ENCODE peak calls at places on chromosome 3, in four cellular contexts. I is right lobe of liver, Y is MM.1S, J is pancreas. H is an unnamed sample. For H3K4me1 and H3K36me3, the result is how much of the 10 kb centered on the place peaks cover.

GRCh38 chr3:11541321-11542303 is 102.1 kb downstream of the VGLL4 start:
- DNase-seq in Y (no peak), J (peak), I (no peak), H (no peak)

GRCh38 chr3:173395073-173395411 is 2.5 kb upstream of the NLGN1 start:
- DNase-seq in I (no peak), Y (no peak), J (no peak), H (no peak)

GRCh38 chr3:13480340-13481318 is 523 bp downstream of the HDAC11 start:
- DNase-seq in J (peak), I (no peak), Y (no peak), H (peak)

GRCh38 chr3:181739628-181740027 is 27.9 kb downstream of the SOX2 start:
- DNase-seq in I (no peak), Y (no peak), J (no peak), H (no peak)

GRCh38 chr3:28320981-28321380 is 27.5 kb upstream of the ZCWPW2 start:
- DNase-seq in Y (no peak), J (no peak), I (no peak), H (no peak)

GRCh38 chr3:147008886-147009285 is 397.5 kb downstream of the ZIC4 start:
- DNase-seq in J (no peak), I (no peak), Y (no peak), H (no peak)

GRCh38 chr3:110413807-110414748 is 657.5 kb upstream of the NECTIN3 start:
- DNase-seq in Y (no peak), I (peak), J (no peak), H (no peak)

GRCh38 chr3:132016061-132017041 is 18.5 kb downstream of the CPNE4 start:
- DNase-seq in I (no peak), Y (no peak), J (no peak), H (no peak)

GRCh38 chr3:178537123-178537754 is 1.0 kb downstream of the KCNMB2 start:
- DNase-seq in I (no peak), Y (peak), J (no peak), H (no peak)

GRCh38 chr3:29441020-29441324 is 160.1 kb downstream of the RBMS3 start:
- DNase-seq in J (no peak), I (no peak), Y (no peak), H (no peak)

GRCh38 chr3:151305081-151305777 is 11.4 kb downstream of the GPR87 start:
- DNase-seq in I (peak), J (no peak), Y (peak), H (no peak)

GRCh38 chr3:115190747-115191146 is 43.7 kb upstream of the ZBTB20 start:
- DNase-seq in J (no peak), Y (no peak), I (no peak), H (no peak)

GRCh38 chr3:25386686-25387271 is 41.3 kb upstream of the RARB start:
- DNase-seq in I (no peak), Y (no peak), J (no peak), H (no peak)

GRCh38 chr3:46284981-46285683 is 42.9 kb downstream of the CCR3 start:
- DNase-seq in J (no peak), Y (peak), I (no peak), H (no peak)

GRCh38 chr3:146464005-146464595 is 5.3 kb downstream of the PLSCR2 start:
- DNase-seq in I (no peak), Y (no peak), J (no peak), H (no peak)

GRCh38 chr3:140628606-140629005 is 49.3 kb upstream of the TRIM42 start:
- DNase-seq in J (no peak), Y (no peak), I (no peak), H (no peak)

GRCh38 chr3:126499401-126499800 is 18.2 kb downstream of the UROC1 start:
- DNase-seq in Y (no peak), I (peak), J (peak), H (no peak)

GRCh38 chr3:44072601-44073540 is 168.8 kb upstream of the TOPAZ1 start:
- DNase-seq in I (no peak), J (no peak), Y (no peak), H (no peak)

GRCh38 chr3:184765730-184766074 is 46.3 kb upstream of the VPS8 start:
- DNase-seq in I (no peak), J (peak), Y (no peak), H (no peak)

GRCh38 chr3:175163686-175164085 is 304.6 kb downstream of the NAALADL2 start:
- DNase-seq in J (no peak), I (no peak), Y (no peak), H (no peak)

GRCh38 chr3:191235331-191236314 is 36.6 kb downstream of the OSTN start:
- DNase-seq in Y (peak), J (no peak), I (no peak), H (no peak)

GRCh38 chr3:150515210-150515609 is 31.1 kb downstream of the SERP1 start:
- DNase-seq in Y (no peak), J (no peak), I (no peak), H (no peak)

GRCh38 chr3:20256144-20256543 is 70.1 kb upstream of the SGO1 start:
- DNase-seq in Y (peak), J (no peak), I (no peak), H (no peak)

GRCh38 chr3:61774279-61774890 is 213.0 kb downstream of the PTPRG start:
- DNase-seq in J (no peak), I (no peak), Y (no peak), H (no peak)

GRCh38 chr3:156680243-156680930 is 6.0 kb downstream of the TIPARP start:
- DNase-seq in Y (no peak), I (no peak), J (no peak), H (no peak)

GRCh38 chr3:23459437-23459836 is 256.3 kb downstream of the UBE2E2 start:
- DNase-seq in Y (no peak), J (no peak), I (no peak), H (no peak)

GRCh38 chr3:170442945-170443344 is 24.3 kb downstream of the CLDN11 start:
- DNase-seq in Y (no peak), I (no peak), J (no peak), H (no peak)

GRCh38 chr3:109926376-109926775 is 589.0 kb upstream of the DPPA4 start:
- DNase-seq in I (no peak), Y (no peak), J (no peak), H (no peak)

GRCh38 chr3:67940200-67940952 is 286.0 kb upstream of the SUCLG2 start:
- DNase-seq in J (no peak), I (no peak), Y (no peak), H (no peak)

GRCh38 chr3:11240496-11240895 is 31.7 kb upstream of the ATG7 start:
- DNase-seq in Y (no peak), J (no peak), I (no peak), H (no peak)

GRCh38 chr3:33658971-33659848 is 58.8 kb downstream of the CLASP2 start:
- DNase-seq in J (peak), I (peak), Y (peak), H (no peak)

GRCh38 chr3:197511130-197511529 is 44.6 kb downstream of the BDH1 start:
- DNase-seq in I (no peak), Y (no peak), J (no peak), H (no peak)

GRCh38 chr3:25040739-25041138 is 387.3 kb upstream of the RARB start:
- DNase-seq in I (no peak), J (no peak), Y (no peak), H (no peak)

GRCh38 chr3:50605901-50606326 is 5.7 kb downstream of the CISH start:
- DNase-seq in Y (no peak), I (peak), J (no peak), H (peak)
- H3K4me1 ChIP-seq in Y (under half), I (half or more), J (half or more), H (half or more)

GRCh38 chr3:48852151-48852550 is 4.5 kb upstream of the PRKAR2A start:
- DNase-seq in J (no peak), I (no peak), Y (no peak), H (no peak)
- H3K36me3 ChIP-seq in J (under half), I (under half), Y (under half), H (under half)

GRCh38 chr3:195133462-195133861 is 137.5 kb downstream of the XXYLT1 start:
- DNase-seq in J (no peak), I (no peak), Y (no peak), H (peak)
- H3K4me1 ChIP-seq in J (under half), I (under half), Y (under half), H (under half)

GRCh38 chr3:9135526-9135925 is 113.9 kb downstream of the SRGAP3 start:
- DNase-seq in I (no peak), Y (no peak), J (no peak), H (no peak)

GRCh38 chr3:9130318-9131110 is 118.9 kb downstream of the SRGAP3 start:
- DNase-seq in Y (no peak), J (no peak), I (no peak), H (no peak)

GRCh38 chr3:9136746-9137434 is 112.6 kb downstream of the SRGAP3 start:
- DNase-seq in J (no peak), I (no peak), Y (no peak), H (no peak)

GRCh38 chr3:9139366-9139765 is 110.1 kb downstream of the SRGAP3 start:
- DNase-seq in Y (no peak), J (no peak), I (no peak), H (no peak)

GRCh38 chr3:9135930-9136525 is 113.4 kb downstream of the SRGAP3 start:
- DNase-seq in J (peak), Y (no peak), I (no peak), H (peak)
- H3K36me3 ChIP-seq in J (under half), Y (under half), I (under half), H (under half)

DNA sequence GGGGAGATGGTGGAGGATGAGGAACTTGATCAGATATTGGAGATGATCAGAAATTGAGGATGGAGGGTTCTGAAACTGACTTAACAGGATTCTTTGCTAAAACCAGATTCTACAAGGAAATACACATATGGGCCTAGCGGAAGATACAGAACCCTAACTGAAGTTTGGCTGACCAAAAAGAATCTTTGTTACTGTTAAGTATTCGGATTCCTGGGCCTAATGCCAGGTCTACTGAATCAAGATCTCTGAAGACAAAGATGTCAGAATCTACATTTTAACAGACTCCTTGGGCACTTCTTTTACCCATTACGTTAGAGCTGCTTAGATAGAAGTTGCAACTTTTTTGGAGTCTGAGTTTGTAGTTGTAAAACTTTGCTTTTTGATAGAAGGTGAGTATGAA is 137.7 kb downstream of the FNDC3B start:
- DNase-seq in J (no peak), Y (no peak), I (no peak), H (no peak)
- H3K4me1 ChIP-seq in J (under half), Y (under half), I (half or more), H (under half)

H was measured in CD4-positive, CD25-positive, alpha-beta regulatory T cell.